ENCODE peak calls at places on chromosomes 5 and 9, in six cellular contexts. K, T, M, P, Z and A are unnamed samples.

GRCh38 chr9:96420468-96421219 is 2.5 kb upstream of the ZNF367 start:
- DNase-seq in Z (peak; percentile 89), K (peak; percentile 89), M (no peak), T (peak; percentile 70), P (peak; percentile 37), A (peak; percentile 99)

GRCh38 chr9:75088646-75089368 is 493 bp downstream of the OSTF1 start:
- DNase-seq in Z (peak; percentile 47), K (peak; percentile 68), P (peak; percentile 55), M (no peak), T (peak; percentile 70), A (no peak)

GRCh38 chr5:137236266-137236665 is 262.9 kb downstream of the SPOCK1 start:
- DNase-seq in P (no peak), M (no peak), T (no peak), K (no peak), Z (no peak), A (no peak)

GRCh38 chr9:131019387-131020239 is 10.6 kb downstream of the LAMC3 start:
- DNase-seq in P (no peak), T (no peak), M (no peak), K (no peak), Z (no peak), A (no peak)

GRCh38 chr5:140358738-140359310 is 1.2 kb upstream of the SLC4A9 start:
- DNase-seq in T (no peak), M (peak; percentile 20), K (peak; percentile 51), Z (peak; percentile 48), P (no peak), A (no peak)

GRCh38 chr9:96245399-96245798 is 56.6 kb downstream of the HSD17B3 start:
- DNase-seq in P (no peak), K (no peak), Z (no peak), M (no peak), T (no peak), A (no peak)

GRCh38 chr5:145847499-145848497 is 12.7 kb upstream of the PRELID2 start:
- DNase-seq in M (no peak), T (no peak), P (no peak), Z (peak; percentile 80), K (peak; percentile 93), A (no peak)

GRCh38 chr5:140311011-140311467 is 8.1 kb upstream of the PFDN1 start:
- DNase-seq in T (no peak), Z (peak; percentile 96), K (peak; percentile 96), P (no peak), M (no peak), A (peak; percentile 82)

GRCh38 chr9:81522721-81523551 is 166.4 kb downstream of the TLE1 start:
- DNase-seq in P (peak; percentile 28), Z (peak; percentile 59), M (no peak), T (peak; percentile 60), K (peak; percentile 66), A (no peak)

GRCh38 chr5:88872971-88873370 is 10.0 kb downstream of the MEF2C start:
- DNase-seq in T (peak; percentile 63), P (no peak), K (no peak), M (no peak), Z (no peak), A (no peak)

GRCh38 chr9:108534741-108535140 is 321.0 kb downstream of the ACTL7B start:
- DNase-seq in P (no peak), K (peak; percentile 88), T (no peak), Z (peak; percentile 77), M (no peak), A (no peak)

GRCh38 chr5:39891376-39891775 is 466.6 kb upstream of the DAB2 start:
- DNase-seq in T (no peak), M (no peak), P (no peak), Z (peak; percentile 40), K (no peak), A (no peak)

GRCh38 chr9:99464568-99464967 is 242.5 kb downstream of the SEC61B start:
- DNase-seq in P (no peak), T (no peak), Z (no peak), K (no peak), M (no peak), A (no peak)

GRCh38 chr9:136619742-136620440 is 42.8 kb upstream of the EGFL7 start:
- DNase-seq in M (peak; percentile 61), K (peak; percentile 51), T (peak; percentile 35), P (no peak), Z (peak; percentile 48), A (no peak)

GRCh38 chr9:129696803-129697110 is 31.3 kb downstream of the PRRX2 start:
- DNase-seq in T (no peak), P (no peak), K (no peak), M (no peak), Z (no peak), A (no peak)

GRCh38 chr9:37676411-37676830 is 25.7 kb downstream of the FRMPD1 start:
- DNase-seq in K (no peak), M (peak; percentile 51), Z (no peak), T (no peak), P (no peak), A (no peak)

GRCh38 chr9:77648458-77649108 is 461 bp upstream of the GNA14 start:
- DNase-seq in M (peak; percentile 43), T (no peak), Z (no peak), P (peak; percentile 33), K (no peak), A (no peak)

GRCh38 chr5:152007556-152007955 is 82.9 kb upstream of the GLRA1 start:
- DNase-seq in Z (no peak), K (no peak), T (no peak), M (no peak), P (no peak), A (no peak)

GRCh38 chr5:146965781-146966659 is 87.5 kb upstream of the PPP2R2B start:
- DNase-seq in T (peak; percentile 77), P (peak; percentile 75), K (peak; percentile 69), Z (peak; percentile 75), M (no peak), A (peak; percentile 42)

GRCh38 chr9:134546231-134546731 is 95.3 kb upstream of the COL5A1 start:
- DNase-seq in Z (no peak), P (no peak), T (no peak), K (peak; percentile 26), M (no peak), A (no peak)

GRCh38 chr5:1168751-1169607 is 32.4 kb upstream of the SLC6A19 start:
- DNase-seq in Z (no peak), P (no peak), M (no peak), T (no peak), K (no peak), A (no peak)

GRCh38 chr5:20262896-20263295 is 274.9 kb upstream of the CDH18 start:
- DNase-seq in P (no peak), K (no peak), M (no peak), Z (no peak), T (no peak), A (no peak)

GRCh38 chr5:79845448-79846197 is 145.4 kb downstream of the MTX3 start:
- DNase-seq in Z (peak; percentile 5), P (no peak), T (peak; percentile 9), K (peak; percentile 89), M (no peak), A (peak; percentile 25)

GRCh38 chr5:175884214-175884613 is 12.8 kb downstream of the CPLX2 start:
- DNase-seq in M (no peak), T (no peak), Z (no peak), K (no peak), P (no peak), A (no peak)

GRCh38 chr9:99828417-99829176 is 6.9 kb downstream of the NR4A3 start:
- DNase-seq in Z (no peak), T (no peak), P (peak; percentile 29), M (no peak), K (no peak), A (no peak)

GRCh38 chr5:102986074-102986473 is 133.9 kb downstream of the GIN1 start:
- DNase-seq in Z (no peak), T (no peak), P (no peak), M (no peak), K (no peak), A (no peak)

GRCh38 chr5:15902050-15902449 is 277.5 kb downstream of the MARCHF11 start:
- DNase-seq in K (no peak), Z (no peak), T (no peak), P (no peak), M (no peak), A (no peak)

GRCh38 chr5:91541696-91542095 is 158.6 kb upstream of the ARRDC3 start:
- DNase-seq in K (peak; percentile 16), T (no peak), P (no peak), Z (peak; percentile 44), M (no peak), A (no peak)

GRCh38 chr9:129319076-129319937 is 141.2 kb upstream of the IER5L start:
- DNase-seq in Z (no peak), K (no peak), T (no peak), P (peak; percentile 28), M (peak; percentile 54), A (no peak)

GRCh38 chr9:19379697-19380046 is 364 bp downstream of the RPS6 start:
- DNase-seq in P (peak; percentile 46), K (peak; percentile 16), T (peak; percentile 54), Z (peak; percentile 9), M (no peak), A (no peak)

GRCh38 chr5:154520861-154521453 is 42.9 kb upstream of the HAND1 start:
- DNase-seq in Z (no peak), K (no peak), P (peak; percentile 26), M (no peak), T (no peak), A (no peak)

GRCh38 chr9:137411670-137412380 is 11.1 kb downstream of the EXD3 start:
- DNase-seq in P (peak; percentile 80), Z (peak; percentile 90), M (no peak), K (peak; percentile 94), T (peak; percentile 90), A (peak; percentile 44)

GRCh38 chr5:170782438-170782837 is 1.1 kb upstream of the GABRP start:
- DNase-seq in T (no peak), M (no peak), Z (no peak), K (no peak), P (no peak), A (no peak)

GRCh38 chr5:329106-329757 is 7.7 kb downstream of the AHRR start:
- DNase-seq in Z (no peak), K (peak; percentile 33), M (no peak), T (no peak), P (no peak), A (no peak)

GRCh38 chr9:88590558-88591146 is 55.7 kb downstream of the NXNL2 start:
- DNase-seq in P (no peak), T (no peak), Z (no peak), M (no peak), K (no peak), A (no peak)
- TF ChIP-seq CTCF in P (no peak), T (peak; percentile 10), Z (peak; percentile 16), M (no peak), K (no peak), A (peak; percentile 37)

GRCh38 chr5:87053134-87053533 is 214.5 kb upstream of the RASA1 start:
- DNase-seq in K (no peak), T (no peak), Z (no peak), M (no peak), P (no peak), A (no peak)
- H3K4me3 ChIP-seq in K (no peak overlapping the region), T (no peak overlapping the region), Z (no peak overlapping the region), M (no peak overlapping the region), P (no peak overlapping the region), A (no peak overlapping the region)

GRCh38 chr5:138352722-138353549 is 451 bp downstream of the KDM3B start:
- DNase-seq in T (peak; percentile 79), Z (peak; percentile 47), M (no peak), K (peak; percentile 47), P (peak; percentile 66), A (no peak)
- TF ChIP-seq CTCF in T (peak; percentile 48), Z (peak; percentile 15), M (peak; percentile 52), K (peak; percentile 28), P (no peak), A (peak; percentile 30)

GRCh38 chr5:87539839-87540238 is 127.1 kb upstream of the CCNH start:
- DNase-seq in Z (no peak), T (no peak), M (no peak), P (no peak), K (no peak), A (no peak)
- H3K4me3 ChIP-seq in Z (no peak overlapping the region), T (no peak overlapping the region), M (no peak overlapping the region), P (no peak overlapping the region), K (no peak overlapping the region), A (no peak overlapping the region)